ENCODE peak calls at places on chromosomes 3 and 15, in eight cellular contexts. W is upper lobe of right lung; H is keratinocyte; Q is ascending aorta; K is CD4-positive, alpha-beta T cell; G is right atrium auricular region; P is HL-60; M is colonic mucosa. C is an unnamed sample.

GRCh38 chr3:89227218-89227617 is 119.8 kb downstream of the EPHA3 start:
- DNase-seq in W (no peak), H (no peak), Q (no peak), K (no peak), G (no peak), P (no peak), M (no peak), C (no peak)

GRCh38 chr3:21747376-21747775 is 3.6 kb downstream of the ZNF385D start:
- DNase-seq in W (no peak), H (no peak), Q (no peak), K (no peak), G (no peak), P (no peak), M (no peak), C (no peak)

GRCh38 chr15:57060799-57061198 is 142.4 kb downstream of the TCF12 start:
- DNase-seq in W (no peak), H (peak), Q (no peak), K (no peak), G (no peak), P (no peak), M (no peak), C (no peak)

GRCh38 chr3:195587824-195588223 is 4.1 kb upstream of the APOD start:
- DNase-seq in W (no peak), H (no peak), Q (no peak), K (no peak), G (no peak), P (no peak), M (no peak), C (no peak)

GRCh38 chr3:142098974-142099373 is 50.4 kb downstream of the TFDP2 start:
- DNase-seq in W (no peak), H (no peak), Q (no peak), K (no peak), G (no peak), P (peak), M (no peak), C (no peak)

GRCh38 chr3:182959474-182960350 is 20.6 kb downstream of the DCUN1D1 start:
- DNase-seq in W (no peak), H (no peak), Q (no peak), K (no peak), G (no peak), P (no peak), M (no peak), C (no peak)

GRCh38 chr3:112170046-112170445 is 37.0 kb upstream of the GCSAM start:
- DNase-seq in W (no peak), H (no peak), Q (no peak), K (no peak), G (no peak), P (no peak), M (no peak), C (no peak)

GRCh38 chr3:152589644-152590043 is 245.3 kb upstream of the P2RY1 start:
- DNase-seq in W (no peak), H (no peak), Q (no peak), K (no peak), G (no peak), P (no peak), M (no peak), C (no peak)

GRCh38 chr15:38688761-38689160 is 124.1 kb upstream of the RASGRP1 start:
- DNase-seq in W (no peak), H (no peak), Q (no peak), K (peak), G (no peak), P (no peak), M (no peak), C (peak)

GRCh38 chr3:4494807-4495200 is 1.7 kb downstream of the ITPR1 start:
- DNase-seq in W (no peak), H (no peak), Q (no peak), K (no peak), G (no peak), P (no peak), M (no peak), C (no peak)

GRCh38 chr15:36688310-36689102 is 109.1 kb downstream of the CDIN1 start:
- DNase-seq in W (no peak), H (no peak), Q (no peak), K (no peak), G (no peak), P (no peak), M (no peak), C (no peak)

GRCh38 chr3:59027607-59028006 is 22.2 kb downstream of the CFAP20DC start:
- DNase-seq in W (no peak), H (no peak), Q (no peak), K (no peak), G (no peak), P (no peak), M (no peak), C (no peak)

GRCh38 chr3:58006661-58007060 is 1.6 kb upstream of the FLNB start:
- DNase-seq in W (no peak), H (no peak), Q (no peak), K (no peak), G (no peak), P (no peak), M (no peak), C (no peak)

GRCh38 chr3:132161608-132162007 is 126.8 kb upstream of the CPNE4 start:
- DNase-seq in W (no peak), H (no peak), Q (no peak), K (no peak), G (no peak), P (no peak), M (no peak), C (no peak)
- TF ChIP-seq CTCF in W (no peak), H (no peak), Q (no peak), K (no peak), G (no peak), P (no peak), M (no peak), C (no peak)

GRCh38 chr3:115232167-115232566 is 85.1 kb upstream of the ZBTB20 start:
- DNase-seq in W (no peak), H (no peak), Q (no peak), K (no peak), G (no peak), P (no peak), M (no peak), C (no peak)

GRCh38 chr3:115227046-115227445 is 80.0 kb upstream of the ZBTB20 start:
- DNase-seq in W (no peak), H (no peak), Q (no peak), K (no peak), G (no peak), P (no peak), M (no peak), C (no peak)

GRCh38 chr3:115227461-115227860 is 80.4 kb upstream of the ZBTB20 start:
- DNase-seq in W (no peak), H (no peak), Q (no peak), K (no peak), G (no peak), P (no peak), M (no peak), C (no peak)

GRCh38 chr3:115233021-115233420 is 85.9 kb upstream of the ZBTB20 start:
- DNase-seq in W (no peak), H (no peak), Q (no peak), K (no peak), G (no peak), P (no peak), M (no peak), C (no peak)

DNA sequence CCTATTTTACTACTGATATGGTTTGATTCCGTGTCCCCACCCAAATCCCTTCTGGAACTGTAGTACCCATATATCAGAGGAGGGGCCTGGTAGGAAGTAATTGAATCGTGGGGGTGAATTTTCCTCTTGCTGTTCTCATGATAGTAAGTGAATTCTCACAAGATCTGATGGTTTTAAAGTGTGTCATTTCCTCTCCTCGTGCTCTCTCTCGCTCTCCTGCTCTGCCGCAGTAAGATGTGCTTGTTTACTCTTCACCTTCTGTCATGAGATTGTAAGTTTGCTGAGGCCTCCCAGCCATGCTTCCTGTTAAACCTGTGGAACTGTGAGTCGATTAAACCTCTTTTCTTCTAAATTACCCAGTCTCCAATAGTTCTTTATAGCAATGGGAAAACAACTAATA is 81.2 kb upstream of the ZBTB20 start:
- DNase-seq in W (no peak), H (no peak), Q (no peak), K (no peak), G (no peak), P (no peak), M (no peak), C (no peak)
- H3K27ac ChIP-seq in W (no peak), H (no peak), Q (no peak), K (no peak), G (no peak), P (no peak), M (no peak), C (no peak)

GRCh38 chr15:100934735-100935134 is 15.6 kb downstream of the LRRK1 start:
- DNase-seq in W (no peak), H (no peak), Q (no peak), K (no peak), G (no peak), P (no peak), M (no peak), C (no peak)
- TF ChIP-seq CTCF in W (no peak), H (peak), Q (no peak), K (no peak), G (no peak), P (no peak), M (no peak), C (no peak)

DNA sequence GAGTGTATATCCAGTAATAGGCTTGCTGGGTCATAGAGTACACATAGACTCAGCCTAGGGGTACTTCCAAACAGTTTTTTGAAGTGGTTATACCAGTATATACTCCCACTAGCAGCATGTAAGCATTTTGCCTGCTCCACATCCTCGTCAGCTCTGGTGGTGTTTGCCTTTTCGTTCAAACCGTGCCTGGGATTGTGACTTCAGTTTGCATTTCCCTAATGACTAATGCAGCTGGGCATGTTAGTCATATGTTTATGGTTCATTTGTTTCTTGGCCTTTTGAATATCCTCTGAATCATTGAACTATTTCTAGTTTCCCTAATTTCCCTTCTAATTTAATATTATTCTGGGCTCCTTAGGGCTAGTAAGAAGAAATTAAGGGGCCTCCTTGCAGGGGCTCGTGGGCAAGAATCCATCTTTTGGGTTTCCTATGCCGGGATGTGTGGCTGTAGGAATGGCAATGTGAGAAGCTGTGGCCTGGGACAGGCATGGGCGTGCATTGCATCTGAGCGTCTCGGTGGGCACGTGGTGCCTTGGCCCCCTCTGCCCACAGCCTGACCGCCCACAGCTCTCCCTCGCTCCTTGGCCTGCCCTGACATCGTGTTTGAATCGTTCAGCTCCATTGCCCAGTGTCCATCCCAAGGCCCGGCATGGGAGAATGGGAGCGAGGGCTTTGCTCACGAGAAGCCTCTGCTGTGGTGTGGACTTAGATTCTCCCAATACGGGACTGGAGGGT is 26.4 kb downstream of the FAH start:
- DNase-seq in W (no peak), H (no peak), Q (no peak), K (no peak), G (no peak), P (no peak), M (no peak), C (no peak)
- H3K27ac ChIP-seq in W (no peak), H (peak), Q (peak), K (no peak), G (no peak), P (no peak), M (no peak), C (no peak)

GRCh38 chr15:52805351-52806283 is 15.5 kb upstream of the ONECUT1 start:
- DNase-seq in W (peak), H (no peak), Q (no peak), K (no peak), G (no peak), P (no peak), M (no peak), C (no peak)
- TF ChIP-seq CTCF in W (peak), H (peak), Q (no peak), K (no peak), G (no peak), P (no peak), M (no peak), C (no peak)

DNA sequence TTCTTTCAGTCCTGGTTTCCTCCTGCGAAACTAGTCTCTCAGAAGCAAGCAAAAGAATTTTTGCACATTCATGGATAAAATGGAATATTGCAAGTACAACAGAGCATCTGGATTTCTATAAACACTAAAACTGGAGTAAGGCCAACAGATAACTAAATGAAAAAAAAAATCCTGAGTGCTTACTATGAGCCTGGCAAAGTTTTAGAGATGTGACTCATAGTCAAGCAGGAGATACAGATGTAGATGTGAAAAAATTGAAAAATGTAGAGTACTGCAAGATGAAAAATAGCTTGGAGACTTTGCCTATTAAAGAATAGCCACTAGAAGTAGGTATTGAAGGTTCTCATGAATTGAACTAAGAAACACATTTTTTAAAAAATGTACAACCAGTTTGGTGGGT is 397.4 kb downstream of the OTOL1 start:
- DNase-seq in W (no peak), H (no peak), Q (no peak), K (no peak), G (no peak), P (no peak), M (no peak), C (no peak)
- H3K27ac ChIP-seq in W (no peak), H (no peak), Q (no peak), K (no peak), G (no peak), P (no peak), M (no peak), C (no peak)

GRCh38 chr15:78177447-78177873 is 28.3 kb downstream of the IDH3A start:
- DNase-seq in W (no peak), H (no peak), Q (no peak), K (peak), G (no peak), P (no peak), M (peak), C (peak)
- TF ChIP-seq CTCF in W (peak), H (peak), Q (peak), K (peak), G (peak), P (peak), M (peak), C (peak)

DNA sequence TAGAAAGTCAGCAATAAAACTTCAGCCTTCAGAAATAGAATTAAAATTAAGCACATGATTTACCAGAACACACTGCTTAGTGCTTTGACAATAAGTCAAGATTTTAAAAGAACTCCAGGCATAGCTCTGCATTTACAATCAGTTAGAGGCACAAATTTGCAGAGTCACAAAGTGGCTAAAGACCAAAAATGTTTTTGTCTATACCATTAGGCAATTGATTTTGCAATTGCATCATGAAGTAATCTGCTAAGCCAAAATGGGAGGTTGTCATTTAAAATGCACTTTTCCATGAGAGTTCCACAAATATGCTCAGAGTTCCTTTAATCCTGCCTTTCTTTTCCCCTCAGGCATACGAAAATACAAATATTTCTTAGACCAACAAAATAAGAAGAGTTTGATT is 10.1 kb upstream of the DCP1A start:
- DNase-seq in W (no peak), H (no peak), Q (no peak), K (no peak), G (no peak), P (no peak), M (no peak), C (no peak)
- H3K27ac ChIP-seq in W (no peak), H (no peak), Q (no peak), K (no peak), G (no peak), P (peak), M (no peak), C (no peak)